ENCODE peak calls at places on chromosome 17, in nine cellular contexts. U is nephron progenitor cell; H is HEK293T; Y is stimulated activated CD4-positive, alpha-beta T cell treated with anti-CD3 and anti-CD28 coated beads, Interleukin-15, amount 100 ng/mL, for 1 hour; K is glutamatergic neuron; F is non-pigmented ciliary epithelial cell; Q is GM12865; G is ACHN; O is ELR. L is an unnamed sample.

GRCh38 chr17:17064322-17064721 is 22.1 kb downstream of the MPRIP start:
- DNase-seq in U (no peak), G (no peak), Q (no peak), O (no peak), F (no peak), Y (no peak), K (peak; percentile 3), H (no peak), L (no peak)

GRCh38 chr17:59838196-59838911 is 54.4 kb downstream of the TUBD1 start:
- DNase-seq in F (no peak), H (no peak), O (no peak), U (no peak), Y (no peak), Q (peak; percentile 81), K (no peak), G (peak; percentile 47), L (no peak)

GRCh38 chr17:49992933-49993422 is 2.0 kb downstream of the DLX3 start:
- DNase-seq in K (no peak), G (no peak), O (no peak), F (no peak), H (no peak), Q (no peak), U (no peak), Y (no peak), L (no peak)

GRCh38 chr17:50205931-50206505 is 4.6 kb upstream of the COL1A1 start:
- DNase-seq in Q (no peak), H (no peak), G (no peak), O (no peak), F (no peak), U (no peak), K (no peak), Y (no peak), L (no peak)

GRCh38 chr17:74607219-74607618 is 15.1 kb upstream of the CD300LD start:
- DNase-seq in K (no peak), O (no peak), U (no peak), Y (no peak), H (no peak), G (no peak), Q (no peak), F (no peak), L (no peak)

GRCh38 chr17:8039611-8040168 is 831 bp downstream of the ALOX15B start:
- DNase-seq in G (no peak), Q (no peak), Y (no peak), O (no peak), H (no peak), U (no peak), K (no peak), F (no peak), L (no peak)

GRCh38 chr17:72590382-72590781 is 469.6 kb downstream of the SOX9 start:
- DNase-seq in Y (no peak), Q (no peak), H (no peak), O (peak; percentile 81), K (no peak), U (no peak), G (peak; percentile 52), F (no peak), L (no peak)

GRCh38 chr17:45394913-45395568 is 37.6 kb downstream of the ARHGAP27 start:
- DNase-seq in Y (no peak), G (peak; percentile 72), Q (peak; percentile 65), F (peak; percentile 55), H (peak; percentile 85), O (peak; percentile 93), K (peak; percentile 87), U (peak; percentile 84), L (peak; percentile 92)

GRCh38 chr17:10792156-10792555 is 11.7 kb downstream of the TMEM238L start:
- DNase-seq in Q (no peak), H (no peak), K (no peak), G (no peak), O (no peak), U (no peak), F (no peak), Y (no peak), L (no peak)

GRCh38 chr17:3983945-3984484 is 19.8 kb upstream of the ATP2A3 start:
- DNase-seq in O (peak; percentile 72), F (no peak), K (no peak), H (no peak), U (no peak), Y (no peak), G (no peak), Q (peak; percentile 38), L (peak; percentile 16)

GRCh38 chr17:67260051-67260987 is 15.3 kb upstream of the HELZ start:
- DNase-seq in Q (peak; percentile 24), K (no peak), Y (no peak), H (no peak), G (no peak), F (no peak), U (no peak), O (peak; percentile 44), L (no peak)

GRCh38 chr17:77370536-77370935 is 229.8 kb downstream of the SEC14L1 start:
- DNase-seq in O (no peak), Y (no peak), H (no peak), G (no peak), F (no peak), U (peak; percentile 0), K (no peak), Q (no peak), L (no peak)

GRCh38 chr17:59476413-59476812 is 89.0 kb upstream of the DHX40 start:
- DNase-seq in U (no peak), Y (no peak), H (no peak), K (no peak), O (no peak), G (no peak), Q (no peak), F (no peak), L (no peak)

GRCh38 chr17:45432405-45433113 is at the start of gene ARHGAP27:
- DNase-seq in H (peak; percentile 4), K (no peak), Y (no peak), F (no peak), O (peak; percentile 65), U (peak; percentile 50), G (no peak), Q (no peak), L (no peak)